ENCODE peak calls at places on chromosomes 6 and 20, in five cellular contexts. V is kidney glomerular epithelial cell; S is activated CD8-positive, alpha-beta memory T cell treated with anti-CD3 and anti-CD28 coated beads for 48 hours; Z is ELR; P is HuH-7. D is an unnamed sample.

GRCh38 chr6:40986871-40987270 is 52.1 kb downstream of the UNC5CL start:
- DNase-seq in P (no peak), Z (no peak), V (no peak), S (no peak), D (no peak)

GRCh38 chr20:51569815-51570741 is 27.6 kb upstream of the NFATC2 start:
- DNase-seq in S (no peak), Z (peak), P (no peak), V (no peak), D (no peak)

GRCh38 chr6:31354248-31354647 is 2.7 kb downstream of the HLA-B start:
- DNase-seq in V (no peak), Z (no peak), S (no peak), P (no peak), D (no peak)

GRCh38 chr20:16984481-16984880 is 236.3 kb downstream of the OTOR start:
- DNase-seq in V (no peak), P (no peak), S (no peak), Z (no peak), D (no peak)

GRCh38 chr6:156389296-156389695 is 387.9 kb upstream of the ARID1B start:
- DNase-seq in S (no peak), P (no peak), V (no peak), Z (no peak), D (no peak)

GRCh38 chr6:11987390-11987789 is 24.7 kb upstream of the HIVEP1 start:
- DNase-seq in Z (peak), V (no peak), S (no peak), P (no peak), D (no peak)

GRCh38 chr20:36528176-36528874 is 13.0 kb upstream of the MYL9 start:
- DNase-seq in Z (no peak), S (no peak), P (no peak), V (no peak), D (no peak)

GRCh38 chr20:57395111-57395959 is 4.1 kb downstream of the RBM38 start:
- DNase-seq in Z (no peak), V (peak), S (no peak), P (no peak), D (peak)

GRCh38 chr6:36998723-36999466 is 6.6 kb upstream of the FGD2 start:
- DNase-seq in S (no peak), Z (no peak), V (peak), P (no peak), D (no peak)

GRCh38 chr20:60921021-60921622 is 330.9 kb upstream of the CDH4 start:
- DNase-seq in P (peak), V (peak), Z (peak), S (no peak), D (no peak)

GRCh38 chr6:160360955-160361354 is 12.8 kb downstream of the SLC22A3 start:
- DNase-seq in P (no peak), S (no peak), V (no peak), Z (no peak), D (no peak)

GRCh38 chr20:11274137-11274536 is 600.3 kb upstream of the JAG1 start:
- DNase-seq in S (no peak), Z (peak), V (peak), P (peak), D (no peak)

GRCh38 chr6:36851149-36851614 is 11.9 kb upstream of the CPNE5 start:
- DNase-seq in S (no peak), V (peak), Z (peak), P (peak), D (no peak)

GRCh38 chr20:11907621-11908020 is 10.1 kb upstream of the BTBD3 start:
- DNase-seq in S (no peak), P (no peak), V (no peak), Z (peak), D (no peak)

GRCh38 chr6:71544028-71544427 is 255.4 kb downstream of the OGFRL1 start:
- DNase-seq in P (no peak), Z (peak), V (peak), S (no peak), D (no peak)

GRCh38 chr6:21166754-21167153 is 426.8 kb upstream of the SOX4 start:
- DNase-seq in P (no peak), Z (no peak), V (no peak), S (no peak), D (no peak)

GRCh38 chr6:36735110-36735971 is 37.7 kb downstream of the RAB44 start:
- DNase-seq in V (no peak), P (no peak), Z (peak), S (no peak), D (no peak)

GRCh38 chr20:59783020-59784010 is 150.1 kb downstream of the SYCP2 start:
- DNase-seq in V (peak), S (peak), P (peak), Z (peak), D (no peak)

GRCh38 chr6:109465772-109466171 is 10.2 kb upstream of the MICAL1 start:
- DNase-seq in V (no peak), Z (no peak), S (no peak), P (no peak), D (no peak)

GRCh38 chr6:75693534-75693933 is 55.5 kb upstream of the MYO6 start:
- DNase-seq in S (no peak), V (no peak), P (no peak), Z (peak), D (no peak)

GRCh38 chr20:22946594-22946993 is 88.5 kb upstream of the SSTR4 start:
- DNase-seq in V (no peak), S (no peak), Z (no peak), P (no peak), D (no peak)

GRCh38 chr6:1127597-1128288 is 184.2 kb upstream of the FOXQ1 start:
- DNase-seq in S (no peak), V (no peak), Z (no peak), P (no peak), D (no peak)